ENCODE peak calls at places on chromosomes 1 and 21, in nine cellular contexts. P, Q, T, O, L, Z, I, F and D are unnamed samples.

GRCh38 chr1:67514299-67514698 is 84.1 kb upstream of the SERBP1 start:
- DNase-seq in P (no peak), Q (no peak), T (no peak), O (no peak), L (no peak), Z (no peak), I (no peak), F (no peak), D (no peak)

GRCh38 chr1:8988618-8988967 is 37.6 kb downstream of the SLC2A7 start:
- DNase-seq in P (no peak), Q (no peak), T (no peak), O (no peak), L (no peak), Z (no peak), I (no peak), F (no peak), D (no peak)

GRCh38 chr21:15735409-15735808 is 5.6 kb downstream of the USP25 start:
- DNase-seq in P (no peak), Q (no peak), T (no peak), O (no peak), L (no peak), Z (no peak), I (no peak), F (no peak), D (no peak)

GRCh38 chr1:25794325-25794724 is 5.7 kb upstream of the SELENON start:
- DNase-seq in P (no peak), Q (no peak), T (no peak), O (no peak), L (no peak), Z (no peak), I (no peak), F (peak), D (no peak)

GRCh38 chr21:45506836-45507522 is 35.3 kb downstream of the SLC19A1 start:
- DNase-seq in P (no peak), Q (peak), T (peak), O (no peak), L (peak), Z (peak), I (no peak), F (no peak), D (peak)

GRCh38 chr1:11749203-11749689 is 12.7 kb upstream of the C1orf167 start:
- DNase-seq in P (no peak), Q (no peak), T (peak), O (peak), L (peak), Z (no peak), I (peak), F (peak), D (peak)

GRCh38 chr1:243415663-243416365 is 160.0 kb downstream of the SDCCAG8 start:
- DNase-seq in P (peak), Q (no peak), T (no peak), O (no peak), L (no peak), Z (no peak), I (no peak), F (no peak), D (peak)

GRCh38 chr1:100428160-100428559 is 75.9 kb downstream of the CDC14A start:
- DNase-seq in P (no peak), Q (no peak), T (no peak), O (no peak), L (no peak), Z (no peak), I (no peak), F (no peak), D (no peak)

GRCh38 chr1:202143768-202144509 is 598 bp downstream of the ARL8A start:
- DNase-seq in P (no peak), Q (no peak), T (peak), O (peak), L (peak), Z (no peak), I (no peak), F (no peak), D (peak)

GRCh38 chr1:204335533-204335932 is 24.2 kb downstream of the PLEKHA6 start:
- DNase-seq in P (no peak), Q (no peak), T (no peak), O (no peak), L (no peak), Z (no peak), I (no peak), F (no peak), D (no peak)

GRCh38 chr1:145879775-145880174 is 5.9 kb downstream of the ANKRD35 start:
- DNase-seq in P (no peak), Q (no peak), T (no peak), O (no peak), L (no peak), Z (no peak), I (no peak), F (no peak), D (no peak)

GRCh38 chr21:40165671-40166070 is 298.4 kb downstream of the PCP4 start:
- DNase-seq in P (no peak), Q (no peak), T (no peak), O (no peak), L (no peak), Z (no peak), I (peak), F (no peak), D (peak)

GRCh38 chr1:109636201-109636952 is 16.7 kb downstream of the AMPD2 start:
- DNase-seq in P (no peak), Q (no peak), T (no peak), O (no peak), L (peak), Z (peak), I (peak), F (peak), D (peak)

GRCh38 chr1:231106347-231106746 is 55.5 kb upstream of the TRIM67 start:
- DNase-seq in P (peak), Q (no peak), T (no peak), O (no peak), L (peak), Z (no peak), I (peak), F (peak), D (no peak)

GRCh38 chr1:172040466-172040865 is 199.2 kb downstream of the DNM3 start:
- DNase-seq in P (no peak), Q (peak), T (no peak), O (no peak), L (no peak), Z (no peak), I (peak), F (peak), D (no peak)

GRCh38 chr1:36175137-36176095 is 19.5 kb downstream of the MAP7D1 start:
- DNase-seq in P (no peak), Q (no peak), T (no peak), O (no peak), L (no peak), Z (no peak), I (no peak), F (no peak), D (peak)

GRCh38 chr1:152179566-152179965 is 20.5 kb upstream of the RPTN start:
- DNase-seq in P (no peak), Q (no peak), T (no peak), O (no peak), L (no peak), Z (no peak), I (no peak), F (no peak), D (no peak)

GRCh38 chr1:82162526-82163420 is 362.0 kb downstream of the ADGRL2 start:
- DNase-seq in P (no peak), Q (no peak), T (no peak), O (no peak), L (no peak), Z (no peak), I (no peak), F (no peak), D (no peak)

GRCh38 chr1:219236933-219237610 is 63.4 kb downstream of the LYPLAL1 start:
- DNase-seq in P (no peak), Q (no peak), T (no peak), O (no peak), L (no peak), Z (no peak), I (no peak), F (no peak), D (no peak)

GRCh38 chr1:231000639-231001038 is 21.7 kb downstream of the ARV1 start:
- DNase-seq in P (no peak), Q (no peak), T (no peak), O (no peak), L (no peak), Z (no peak), I (no peak), F (no peak), D (no peak)

GRCh38 chr1:118961156-118961555 is 27.0 kb downstream of the TBX15 start:
- DNase-seq in P (no peak), Q (no peak), T (no peak), O (no peak), L (no peak), Z (no peak), I (no peak), F (no peak), D (no peak)

GRCh38 chr1:107877092-107877491 is 87.9 kb downstream of the VAV3 start:
- DNase-seq in P (no peak), Q (no peak), T (no peak), O (no peak), L (no peak), Z (no peak), I (peak), F (peak), D (no peak)

GRCh38 chr21:37410639-37411038 is 44.1 kb downstream of the DYRK1A start:
- DNase-seq in P (no peak), Q (no peak), T (no peak), O (no peak), L (no peak), Z (no peak), I (no peak), F (no peak), D (no peak)

GRCh38 chr1:110524311-110525249 is 5.6 kb upstream of the KCNA10 start:
- DNase-seq in P (peak), Q (no peak), T (no peak), O (peak), L (peak), Z (peak), I (peak), F (peak), D (peak)

GRCh38 chr1:67367370-67368345 is 60.0 kb downstream of the IL12RB2 start:
- DNase-seq in P (peak), Q (peak), T (no peak), O (peak), L (peak), Z (no peak), I (peak), F (no peak), D (no peak)

GRCh38 chr1:35442737-35443136 is 114.5 kb downstream of the KIAA0319L start:
- DNase-seq in P (no peak), Q (no peak), T (no peak), O (no peak), L (no peak), Z (no peak), I (no peak), F (no peak), D (no peak)

GRCh38 chr1:67031121-67031520 is 22.8 kb downstream of the SLC35D1 start:
- DNase-seq in P (no peak), Q (no peak), T (no peak), O (no peak), L (no peak), Z (no peak), I (no peak), F (no peak), D (no peak)